ENCODE peak calls at places on chromosomes 7 and 10, in seven cellular contexts. P is A172; B is A549; L is neuronal stem cell; M is EL; H is stimulated activated CD8-positive, alpha-beta memory T cell treated with anti-CD3 and anti-CD28 coated beads, Interleukin-2, amount 100 ng/mL, for 1 hour; X is cardiac muscle cell. J is an unnamed sample.

GRCh38 chr7:102925962-102926825 is 13.4 kb downstream of the LRRC17 start:
- DNase-seq in P (no peak), B (no peak), L (no peak), M (peak), H (no peak), X (no peak), J (no peak)

GRCh38 chr7:66304536-66304935 is 99.4 kb downstream of the TPST1 start:
- DNase-seq in P (peak), B (no peak), L (no peak), M (peak), H (no peak), X (no peak), J (no peak)

GRCh38 chr10:62899316-62899715 is 83.2 kb upstream of the EGR2 start:
- DNase-seq in P (no peak), B (no peak), L (no peak), M (no peak), H (no peak), X (no peak), J (no peak)

GRCh38 chr10:34222359-34222758 is 592.7 kb downstream of the PARD3 start:
- DNase-seq in P (no peak), B (no peak), L (no peak), M (no peak), H (no peak), X (no peak), J (no peak)

GRCh38 chr7:69635572-69636190 is 37.4 kb downstream of the AUTS2 start:
- DNase-seq in P (no peak), B (no peak), L (no peak), M (no peak), H (no peak), X (no peak), J (no peak)

GRCh38 chr10:114917927-114918672 is 19.9 kb upstream of the TRUB1 start:
- DNase-seq in P (peak), B (peak), L (no peak), M (peak), H (no peak), X (no peak), J (no peak)

GRCh38 chr7:46600340-46600739 is 679.3 kb upstream of the IGFBP3 start:
- DNase-seq in P (no peak), B (no peak), L (no peak), M (no peak), H (no peak), X (no peak), J (no peak)

GRCh38 chr10:63373176-63373575 is 92.6 kb downstream of the JMJD1C start:
- DNase-seq in P (no peak), B (no peak), L (no peak), M (no peak), H (no peak), X (no peak), J (no peak)

GRCh38 chr7:129351320-129351719 is 82.9 kb upstream of the STRIP2 start:
- DNase-seq in P (no peak), B (no peak), L (no peak), M (peak), H (no peak), X (no peak), J (no peak)

GRCh38 chr7:71787513-71787912 is 624.6 kb downstream of the CALN1 start:
- DNase-seq in P (no peak), B (peak), L (no peak), M (no peak), H (no peak), X (no peak), J (no peak)

GRCh38 chr7:100640438-100641410 is 628 bp downstream of the TFR2 start:
- DNase-seq in P (no peak), B (no peak), L (no peak), M (no peak), H (no peak), X (no peak), J (no peak)

GRCh38 chr7:27409776-27410175 is 167.2 kb downstream of the EVX1 start:
- DNase-seq in P (peak), B (no peak), L (no peak), M (peak), H (no peak), X (no peak), J (no peak)

GRCh38 chr10:105017116-105017515 is 376.0 kb downstream of the SORCS3 start:
- DNase-seq in P (peak), B (no peak), L (no peak), M (no peak), H (no peak), X (no peak), J (no peak)

GRCh38 chr7:54663186-54663585 is 95.8 kb downstream of the SEC61G start:
- DNase-seq in P (no peak), B (no peak), L (no peak), M (no peak), H (no peak), X (no peak), J (no peak)

GRCh38 chr10:121152935-121153334 is 301.8 kb downstream of the WDR11 start:
- DNase-seq in P (no peak), B (no peak), L (no peak), M (no peak), H (no peak), X (no peak), J (no peak)

GRCh38 chr10:103895458-103896186 is 22.4 kb downstream of the STN1 start:
- DNase-seq in P (peak), B (peak), L (no peak), M (peak), H (no peak), X (no peak), J (no peak)

GRCh38 chr7:140640727-140641531 is at the start of gene DENND2A:
- DNase-seq in P (peak), B (no peak), L (peak), M (peak), H (no peak), X (peak), J (peak)

GRCh38 chr10:131972474-131973071 is 9.2 kb downstream of the BNIP3 start:
- DNase-seq in P (peak), B (no peak), L (no peak), M (no peak), H (no peak), X (no peak), J (no peak)

GRCh38 chr10:74917481-74918077 is 91.2 kb downstream of the KAT6B start:
- DNase-seq in P (peak), B (peak), L (no peak), M (peak), H (no peak), X (no peak), J (no peak)

GRCh38 chr10:110893559-110894179 is 21.9 kb downstream of the PDCD4 start:
- DNase-seq in P (no peak), B (peak), L (no peak), M (peak), H (no peak), X (peak), J (no peak)

GRCh38 chr10:21100871-21101514 is 203.9 kb upstream of the NEBL start:
- DNase-seq in P (peak), B (no peak), L (no peak), M (no peak), H (no peak), X (no peak), J (no peak)

GRCh38 chr7:123865517-123866117 is 20.6 kb downstream of the HYAL4 start:
- DNase-seq in P (peak), B (peak), L (peak), M (peak), H (no peak), X (peak), J (peak)

GRCh38 chr7:129790136-129790535 is 162.6 kb downstream of the UBE2H start:
- DNase-seq in P (no peak), B (no peak), L (no peak), M (peak), H (no peak), X (no peak), J (no peak)

GRCh38 chr10:548212-548897 is 141.1 kb downstream of the DIP2C start:
- DNase-seq in P (no peak), B (no peak), L (no peak), M (no peak), H (no peak), X (no peak), J (no peak)